ENCODE peak calls at places on chromosome 5, in four cellular contexts. One of them, this sample, is unnamed.

GRCh38 chr5:151924564-151925395 is at the start of gene GLRA1:
- DNase-seq in GM23338: peak
- DNase-seq in Panc1: no peak
- DNase-seq in GM12878: no peak
- DNase-seq in this sample: no peak

GRCh38 chr5:150068071-150068470 is 18.3 kb downstream of the CSF1R start:
- DNase-seq in GM23338: no peak
- DNase-seq in Panc1: no peak
- DNase-seq in GM12878: no peak
- DNase-seq in this sample: no peak

GRCh38 chr5:163696270-163696887 is 191.0 kb downstream of the MAT2B start:
- DNase-seq in GM23338: peak
- DNase-seq in Panc1: peak
- DNase-seq in GM12878: peak
- DNase-seq in this sample: peak

GRCh38 chr5:1751026-1751863 is 48.4 kb downstream of the MRPL36 start:
- DNase-seq in GM23338: no peak
- DNase-seq in Panc1: no peak
- DNase-seq in GM12878: no peak
- DNase-seq in this sample: no peak

GRCh38 chr5:58135571-58136335 is 324.1 kb downstream of the PLK2 start:
- DNase-seq in GM23338: no peak
- DNase-seq in Panc1: no peak
- DNase-seq in GM12878: no peak
- DNase-seq in this sample: no peak

GRCh38 chr5:76257897-76258296 is 145.2 kb upstream of the IQGAP2 start:
- DNase-seq in GM23338: no peak
- DNase-seq in Panc1: no peak
- DNase-seq in GM12878: no peak
- DNase-seq in this sample: no peak

GRCh38 chr5:108531367-108532211 is 149.7 kb upstream of the FBXL17 start:
- DNase-seq in GM23338: no peak
- DNase-seq in Panc1: no peak
- DNase-seq in GM12878: no peak
- DNase-seq in this sample: no peak

GRCh38 chr5:74761241-74761640 is 5.7 kb downstream of the GFM2 start:
- DNase-seq in GM23338: no peak
- DNase-seq in Panc1: no peak
- DNase-seq in GM12878: no peak
- DNase-seq in this sample: no peak

GRCh38 chr5:154194348-154195329 is 4.1 kb downstream of the GALNT10 start:
- DNase-seq in GM23338: peak
- DNase-seq in Panc1: no peak
- DNase-seq in GM12878: no peak
- DNase-seq in this sample: no peak

GRCh38 chr5:67032921-67033664 is 163.5 kb downstream of the CD180 start:
- DNase-seq in GM23338: no peak
- DNase-seq in Panc1: no peak
- DNase-seq in GM12878: no peak
- DNase-seq in this sample: peak

GRCh38 chr5:135433626-135434426 is 13.3 kb downstream of the DCANP1 start:
- DNase-seq in GM23338: peak
- DNase-seq in Panc1: no peak
- DNase-seq in GM12878: no peak
- DNase-seq in this sample: no peak

GRCh38 chr5:56986631-56986957 is 34.7 kb upstream of the MIER3 start:
- DNase-seq in GM23338: no peak
- DNase-seq in Panc1: no peak
- DNase-seq in GM12878: no peak
- DNase-seq in this sample: no peak

GRCh38 chr5:28517691-28518090 is 1479.3 kb upstream of the CDH9 start:
- DNase-seq in GM23338: no peak
- DNase-seq in Panc1: no peak
- DNase-seq in GM12878: no peak
- DNase-seq in this sample: no peak

GRCh38 chr5:139426222-139426885 is 13.0 kb downstream of the DNAJC18 start:
- DNase-seq in GM23338: no peak
- DNase-seq in Panc1: no peak
- DNase-seq in GM12878: no peak
- DNase-seq in this sample: no peak

GRCh38 chr5:105740242-105740641 is 1930.5 kb downstream of the EFNA5 start:
- DNase-seq in GM23338: peak
- DNase-seq in Panc1: no peak
- DNase-seq in GM12878: no peak
- DNase-seq in this sample: no peak

GRCh38 chr5:177310757-177311173 is 933 bp downstream of the MXD3 start:
- DNase-seq in GM23338: peak
- DNase-seq in Panc1: no peak
- DNase-seq in GM12878: no peak
- DNase-seq in this sample: peak

GRCh38 chr5:173926359-173926758 is 38.2 kb downstream of the CPEB4 start:
- DNase-seq in GM23338: no peak
- DNase-seq in Panc1: peak
- DNase-seq in GM12878: no peak
- DNase-seq in this sample: no peak

GRCh38 chr5:142716963-142717362 is 31.1 kb upstream of the FGF1 start:
- DNase-seq in GM23338: peak
- DNase-seq in Panc1: no peak
- DNase-seq in GM12878: no peak
- DNase-seq in this sample: peak

GRCh38 chr5:139148306-139148705 is 49.9 kb downstream of the SIL1 start:
- DNase-seq in GM23338: no peak
- DNase-seq in Panc1: no peak
- DNase-seq in GM12878: no peak
- DNase-seq in this sample: no peak

GRCh38 chr5:92889140-92889539 is 691.9 kb downstream of the NR2F1-AS1 start:
- DNase-seq in GM23338: no peak
- DNase-seq in Panc1: no peak
- DNase-seq in GM12878: no peak
- DNase-seq in this sample: no peak

GRCh38 chr5:141992349-141992963 is 20.4 kb downstream of the GNPDA1 start:
- DNase-seq in GM23338: peak
- DNase-seq in Panc1: no peak
- DNase-seq in GM12878: no peak
- DNase-seq in this sample: no peak

GRCh38 chr5:93054424-93055165 is 526.4 kb downstream of the NR2F1-AS1 start:
- DNase-seq in GM23338: no peak
- DNase-seq in Panc1: no peak
- DNase-seq in GM12878: no peak
- DNase-seq in this sample: peak

GRCh38 chr5:93580387-93581100 is 475 bp downstream of the NR2F1-AS1 start:
- DNase-seq in GM23338: no peak
- DNase-seq in Panc1: no peak
- DNase-seq in GM12878: no peak
- DNase-seq in this sample: no peak

GRCh38 chr5:13215806-13216205 is 728.7 kb downstream of the DNAH5 start:
- DNase-seq in GM23338: no peak
- DNase-seq in Panc1: no peak
- DNase-seq in GM12878: no peak
- DNase-seq in this sample: no peak

GRCh38 chr5:43553381-43553780 is 3.5 kb downstream of the PAIP1 start:
- DNase-seq in GM23338: no peak
- DNase-seq in Panc1: no peak
- DNase-seq in GM12878: no peak
- DNase-seq in this sample: no peak

GRCh38 chr5:173736923-173737412 is 120.5 kb upstream of the BOD1 start:
- DNase-seq in GM23338: no peak
- DNase-seq in Panc1: no peak
- DNase-seq in GM12878: peak
- DNase-seq in this sample: peak

GRCh38 chr5:5229405-5229804 is 89.3 kb downstream of the ADAMTS16 start:
- DNase-seq in GM23338: no peak
- DNase-seq in Panc1: no peak
- DNase-seq in GM12878: no peak
- DNase-seq in this sample: no peak

GRCh38 chr5:146825033-146825432 is 53.5 kb downstream of the PPP2R2B start:
- DNase-seq in GM23338: peak
- DNase-seq in Panc1: no peak
- DNase-seq in GM12878: no peak
- DNase-seq in this sample: no peak

GRCh38 chr5:28012538-28012937 is 974.2 kb upstream of the CDH9 start:
- DNase-seq in GM23338: no peak
- DNase-seq in Panc1: no peak
- DNase-seq in GM12878: no peak
- DNase-seq in this sample: no peak

GRCh38 chr5:77397686-77398300 is 94.3 kb downstream of the WDR41 start:
- DNase-seq in GM23338: no peak
- DNase-seq in Panc1: no peak
- DNase-seq in GM12878: no peak
- DNase-seq in this sample: no peak

GRCh38 chr5:25553082-25553481 is 908.3 kb upstream of the CDH10 start:
- DNase-seq in GM23338: no peak
- DNase-seq in Panc1: no peak
- DNase-seq in GM12878: no peak
- DNase-seq in this sample: no peak

DNA sequence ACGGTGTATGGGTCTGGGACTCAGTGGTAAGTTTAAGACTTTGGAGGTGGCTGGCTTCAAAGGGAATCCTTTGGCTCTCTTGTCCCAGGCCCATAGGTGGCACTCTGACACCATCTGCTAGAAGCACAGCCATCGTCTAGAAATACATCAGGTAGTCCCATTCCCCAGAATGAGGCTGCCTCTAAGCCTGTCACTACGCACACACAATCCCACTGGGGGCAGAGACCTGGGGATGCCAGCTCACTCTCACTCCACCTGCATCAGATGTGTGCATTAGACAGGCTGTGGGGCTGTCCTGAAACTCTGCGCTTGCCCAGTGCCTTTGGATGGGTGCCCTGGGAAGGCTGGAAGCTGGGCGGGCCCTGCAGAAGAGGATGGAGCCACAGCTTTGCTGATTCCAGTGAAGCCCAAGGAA is 127.5 kb upstream of the PANK3 start:
- DNase-seq in GM23338: peak
- DNase-seq in Panc1: peak
- DNase-seq in GM12878: no peak
- DNase-seq in this sample: no peak
- TF ChIP-seq CTCF in GM23338: peak
- TF ChIP-seq CTCF in Panc1: peak
- TF ChIP-seq CTCF in GM12878: peak
- TF ChIP-seq CTCF in this sample: peak

GRCh38 chr5:17989567-17989966 is 355.3 kb downstream of the TAF11L14 start:
- DNase-seq in GM23338: no peak
- DNase-seq in Panc1: no peak
- DNase-seq in GM12878: no peak
- DNase-seq in this sample: no peak

GRCh38 chr5:17992296-17992695 is 358.0 kb downstream of the TAF11L14 start:
- DNase-seq in GM23338: no peak
- DNase-seq in Panc1: no peak
- DNase-seq in GM12878: no peak
- DNase-seq in this sample: no peak

GRCh38 chr5:17996002-17996401 is 361.7 kb downstream of the TAF11L14 start:
- DNase-seq in GM23338: no peak
- DNase-seq in Panc1: no peak
- DNase-seq in GM12878: no peak
- DNase-seq in this sample: no peak

GRCh38 chr5:17990168-17990567 is 355.9 kb downstream of the TAF11L14 start:
- DNase-seq in GM23338: no peak
- DNase-seq in Panc1: no peak
- DNase-seq in GM12878: no peak
- DNase-seq in this sample: no peak

GRCh38 chr5:17991775-17992174 is 357.5 kb downstream of the TAF11L14 start:
- DNase-seq in GM23338: no peak
- DNase-seq in Panc1: no peak
- DNase-seq in GM12878: no peak
- DNase-seq in this sample: no peak
- H3K4me3 ChIP-seq in GM23338: no peak
- H3K4me3 ChIP-seq in Panc1: no peak
- H3K4me3 ChIP-seq in GM12878: no peak
- H3K4me3 ChIP-seq in this sample: no peak

DNA sequence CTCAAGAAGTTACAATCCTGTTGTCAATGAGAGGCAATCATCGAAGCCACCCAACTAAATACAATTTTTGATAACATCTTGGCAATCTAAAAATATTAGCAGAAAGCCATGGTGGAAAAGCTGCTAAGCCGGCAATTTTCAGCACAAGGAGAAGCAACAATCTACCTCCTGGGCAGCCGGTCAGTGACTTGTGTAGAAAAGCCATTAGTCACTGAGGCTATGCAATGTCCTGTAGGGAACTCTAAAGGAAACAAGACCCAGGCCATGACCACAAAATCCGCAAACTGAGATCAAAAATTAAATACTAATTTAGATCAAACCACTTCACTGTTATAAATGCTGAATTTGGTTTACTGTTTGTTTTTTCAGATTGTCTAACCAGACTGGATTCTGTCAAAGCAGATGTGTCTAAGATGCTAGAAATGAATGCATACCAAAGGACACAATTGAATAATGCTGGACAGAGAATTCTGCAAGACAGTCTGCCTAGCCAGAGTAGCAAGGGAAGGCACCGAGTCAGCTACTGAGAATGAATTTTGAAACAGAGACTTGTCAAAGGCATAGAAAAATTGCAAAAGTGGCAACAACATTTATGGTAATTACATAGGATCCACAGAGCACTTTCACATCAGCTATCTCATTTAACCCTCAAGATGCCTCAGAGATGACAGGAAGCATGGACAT is 384.7 kb downstream of the PRELID2 start:
- DNase-seq in GM23338: no peak
- DNase-seq in Panc1: no peak
- DNase-seq in GM12878: no peak
- DNase-seq in this sample: no peak
- TF ChIP-seq REST in GM23338: no peak
- TF ChIP-seq REST in Panc1: no peak
- TF ChIP-seq REST in GM12878: no peak
- TF ChIP-seq REST in this sample: no peak

GRCh38 chr5:131110256-131110594 is 54.8 kb downstream of the HINT1 start:
- DNase-seq in GM23338: no peak
- DNase-seq in Panc1: no peak
- DNase-seq in GM12878: no peak
- DNase-seq in this sample: no peak
- TF ChIP-seq CTCF in GM23338: no peak
- TF ChIP-seq CTCF in Panc1: peak
- TF ChIP-seq CTCF in GM12878: no peak
- TF ChIP-seq CTCF in this sample: no peak

This sample was measured in HL-60.